ENCODE peak calls at places on chromosomes 7 and 10, in four cellular contexts. N is heart left ventricle, U is breast epithelium, O is HCT116. H is an unnamed sample.

GRCh38 chr10:31476088-31476487 is 157.1 kb downstream of the ZEB1 start:
- DNase-seq in N (no peak), U (no peak), O (no peak), H (no peak)

GRCh38 chr7:113710310-113711106 is 208.3 kb downstream of the PPP1R3A start:
- DNase-seq in U (no peak), N (no peak), O (peak), H (no peak)

GRCh38 chr7:37694208-37695080 is 10.9 kb downstream of the GPR141 start:
- DNase-seq in N (peak), O (no peak), U (no peak), H (peak)

GRCh38 chr10:110939419-110939818 is 20.0 kb downstream of the SHOC2 start:
- DNase-seq in O (no peak), N (peak), U (no peak), H (no peak)

GRCh38 chr10:124523301-124523871 is 61.8 kb downstream of the LHPP start:
- DNase-seq in N (no peak), O (no peak), U (no peak), H (no peak)

GRCh38 chr7:19268737-19269136 is 123.5 kb upstream of the FERD3L start:
- DNase-seq in U (no peak), O (no peak), N (no peak), H (no peak)

GRCh38 chr10:114404171-114405010 is at the start of gene AFAP1L2:
- DNase-seq in U (no peak), O (no peak), N (peak), H (no peak)

GRCh38 chr10:6083523-6084475 is 5.0 kb upstream of the RBM17 start:
- DNase-seq in O (no peak), U (no peak), N (no peak), H (no peak)

GRCh38 chr10:97713351-97713827 is at the start of gene MARVELD1:
- DNase-seq in U (peak), N (peak), O (no peak), H (peak)

GRCh38 chr10:60414111-60414510 is 24.4 kb upstream of the ANK3 start:
- DNase-seq in U (no peak), N (no peak), O (no peak), H (no peak)

GRCh38 chr10:104472957-104473745 is 119.5 kb downstream of the CFAP58 start:
- DNase-seq in O (no peak), U (no peak), N (no peak), H (no peak)

GRCh38 chr10:103630156-103630555 is 136.7 kb downstream of the NEURL1 start:
- DNase-seq in O (no peak), U (no peak), N (no peak), H (no peak)

GRCh38 chr10:44378626-44379025 is 6.3 kb downstream of the CXCL12 start:
- DNase-seq in U (peak), N (no peak), O (no peak), H (no peak)

GRCh38 chr7:42406358-42406757 is 169.3 kb upstream of the GLI3 start:
- DNase-seq in O (no peak), N (no peak), U (no peak), H (no peak)

GRCh38 chr10:125811251-125811650 is 11.8 kb downstream of the UROS start:
- DNase-seq in N (no peak), O (no peak), U (no peak), H (no peak)

GRCh38 chr10:17023386-17024298 is 106.0 kb downstream of the CUBN start:
- DNase-seq in N (no peak), O (peak), U (no peak), H (no peak)

GRCh38 chr7:32155712-32156111 is 85.5 kb upstream of the PDE1C start:
- DNase-seq in U (no peak), O (no peak), N (no peak), H (no peak)

GRCh38 chr10:96093948-96094347 is 36.1 kb upstream of the ZNF518A start:
- DNase-seq in O (no peak), N (no peak), U (no peak), H (no peak)

GRCh38 chr10:96090463-96090800 is 39.7 kb upstream of the ZNF518A start:
- DNase-seq in O (no peak), N (no peak), U (no peak), H (no peak)

GRCh38 chr10:96092999-96093767 is 36.9 kb upstream of the ZNF518A start:
- DNase-seq in O (no peak), U (no peak), N (no peak), H (no peak)

GRCh38 chr10:96089670-96090462 is 40.2 kb upstream of the ZNF518A start:
- DNase-seq in O (peak), U (peak), N (peak), H (peak)

DNA sequence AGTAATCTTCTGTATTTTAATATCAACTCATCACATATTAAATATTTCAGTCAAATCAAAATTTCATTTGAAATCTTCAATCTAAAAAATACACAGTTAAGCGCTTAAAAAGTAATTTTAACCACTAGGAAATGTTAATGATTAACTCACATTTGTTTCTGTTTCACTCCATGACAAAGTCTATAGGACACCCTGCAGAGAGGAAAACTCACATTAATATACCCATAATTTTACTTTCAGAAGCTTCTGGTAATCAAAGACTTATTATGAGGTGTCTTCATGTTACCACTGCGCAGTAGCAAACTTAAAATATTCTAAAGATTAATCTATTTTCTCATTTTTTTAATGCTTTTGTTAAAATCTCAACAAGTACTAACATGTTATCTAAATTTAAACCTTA is 41.0 kb upstream of the ZNF518A start:
- DNase-seq in U (no peak), N (no peak), O (no peak), H (no peak)
- H3K4me3 ChIP-seq in U (peak), N (peak), O (peak), H (no peak)

DNA sequence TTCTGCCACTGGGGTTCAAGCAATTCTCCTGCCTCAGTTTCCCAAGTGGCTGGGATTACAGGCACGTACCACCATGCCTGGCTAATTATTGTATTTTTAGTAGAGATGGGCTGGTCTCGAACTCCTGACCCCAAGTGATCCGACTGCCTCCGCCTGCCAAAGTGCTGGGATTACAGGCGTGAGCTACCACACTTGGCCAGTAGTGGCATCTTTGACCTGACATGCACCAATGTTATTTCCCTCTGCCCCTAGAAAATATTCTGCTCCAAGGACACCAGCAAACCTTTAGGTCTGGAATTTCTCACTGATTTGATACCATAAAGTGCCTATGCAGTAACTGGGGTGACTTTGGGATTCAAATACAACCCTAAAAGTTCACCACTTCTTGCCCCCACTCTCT is 179.4 kb downstream of the ARID5B start:
- DNase-seq in U (no peak), N (no peak), O (no peak), H (no peak)
- TF ChIP-seq POLR2A in U (no peak), N (no peak), O (no peak), H (no peak)

GRCh38 chr10:102435098-102435497 is 2.7 kb upstream of the CUEDC2 start:
- DNase-seq in U (no peak), N (no peak), O (no peak), H (no peak)
- H3K4me3 ChIP-seq in U (peak), N (peak), O (no peak), H (no peak)

DNA sequence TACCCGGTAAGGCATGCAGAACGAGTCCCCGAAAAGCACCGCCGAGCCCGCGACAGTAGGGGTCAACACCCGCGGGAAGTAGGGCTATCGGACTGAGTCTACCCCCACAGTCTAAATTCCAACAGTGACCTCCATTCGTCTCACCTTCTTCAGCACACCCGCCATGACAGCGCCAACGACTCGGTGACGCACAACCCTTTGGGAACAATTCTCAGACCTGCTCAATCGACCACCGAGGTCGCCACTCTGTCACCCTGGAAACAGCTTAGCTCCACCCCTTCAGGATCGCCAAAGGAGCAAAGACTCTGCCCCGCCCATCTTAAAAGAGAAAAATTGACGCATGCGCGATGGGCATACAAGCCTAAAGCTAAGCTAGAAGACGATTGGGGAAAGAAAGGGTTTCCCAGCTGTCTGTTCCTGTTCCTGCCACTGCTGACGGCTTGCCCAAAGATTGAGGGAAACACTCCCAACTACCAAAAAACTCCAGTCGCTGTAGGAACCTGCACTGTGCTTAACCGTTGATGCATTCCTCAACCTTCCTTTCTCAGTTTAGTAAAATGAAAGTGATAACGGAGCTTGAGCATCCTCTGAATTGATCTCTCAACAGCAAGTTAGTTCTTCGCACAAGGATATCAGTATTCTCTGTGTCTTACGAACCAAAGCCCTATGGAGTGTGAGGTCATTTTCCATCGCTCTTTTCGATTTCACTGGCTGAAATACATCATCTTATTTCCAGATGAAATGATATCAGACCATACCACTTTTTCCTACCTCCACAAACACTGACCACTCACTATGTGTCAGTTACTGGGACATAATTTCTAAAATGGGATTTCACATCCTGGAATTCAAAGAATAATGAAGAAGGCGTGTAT is at the start of gene NDUFA5:
- DNase-seq in N (peak), O (peak), U (peak), H (peak)
- TF ChIP-seq POLR2A in N (no peak), O (peak), U (peak), H (no peak)

DNA sequence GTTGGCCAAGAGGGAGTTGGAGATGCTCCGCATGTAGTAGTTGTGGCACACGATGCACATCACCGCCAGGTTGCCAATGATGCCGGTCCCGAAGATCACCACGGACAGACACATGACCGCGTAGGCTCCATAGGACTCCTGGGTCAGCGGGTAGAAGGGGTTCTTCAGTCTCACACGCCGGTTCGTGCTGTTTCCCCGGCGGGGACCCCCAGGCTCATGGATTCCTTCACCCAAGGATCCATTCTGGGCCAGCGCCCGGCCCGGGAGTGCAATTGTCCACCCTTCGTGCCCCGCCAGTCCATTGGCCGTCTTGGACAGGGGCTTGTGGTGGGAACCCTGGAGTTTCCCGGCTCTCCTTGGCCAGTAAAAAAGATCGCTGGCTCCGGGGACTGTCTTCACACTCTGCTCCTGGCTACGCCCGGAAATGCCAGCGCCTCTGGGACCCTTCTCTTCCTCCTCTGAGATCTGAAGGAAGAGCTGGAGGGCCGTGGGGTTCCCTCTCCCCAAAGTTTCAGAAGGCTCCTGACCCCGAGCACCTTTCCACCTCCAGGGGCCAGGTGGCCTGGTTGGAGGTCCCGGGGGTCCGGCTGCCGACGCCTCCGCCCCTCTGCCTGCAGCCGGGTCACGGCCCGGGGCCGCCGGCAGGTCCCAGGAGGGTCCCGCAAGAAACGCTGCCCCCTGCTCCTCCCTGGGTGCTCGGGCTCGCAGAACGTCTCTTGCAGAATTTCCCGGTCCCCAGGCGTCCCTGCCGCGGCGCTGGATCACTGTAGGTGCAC is 1.3 kb downstream of the GPR37 start:
- DNase-seq in U (no peak), N (no peak), O (no peak), H (no peak)
- H3K4me3 ChIP-seq in U (peak), N (peak), O (no peak), H (peak)

GRCh38 chr7:128409435-128410091 is at the start of gene IMPDH1:
- DNase-seq in N (peak), O (no peak), U (peak), H (peak)
- TF ChIP-seq POLR2A in N (no peak), O (peak), U (no peak), H (no peak)

DNA sequence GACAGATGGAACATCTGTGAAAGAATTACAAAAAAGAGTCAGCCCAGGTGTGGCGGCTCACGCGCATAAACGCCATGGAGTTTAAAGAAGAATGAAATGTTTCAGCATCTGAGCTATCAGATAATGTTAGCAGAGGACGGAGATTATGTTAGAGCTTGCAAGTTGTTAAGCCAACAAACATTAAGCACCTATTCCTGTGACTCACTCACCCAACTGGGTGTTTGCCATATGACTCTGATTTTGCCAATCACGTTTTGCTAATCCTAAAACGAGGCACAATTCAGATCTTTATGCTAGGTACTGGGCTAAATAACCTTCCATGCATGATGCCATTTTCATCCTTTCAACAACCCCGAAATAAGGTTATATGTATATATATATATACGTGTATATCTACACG is 29.0 kb upstream of the CCNY start:
- DNase-seq in O (no peak), N (no peak), U (no peak), H (no peak)
- H3K4me3 ChIP-seq in O (no peak), N (no peak), U (no peak), H (no peak)